ENCODE peak calls at places on chromosomes 3 and 15, in five cellular contexts. One of them, this sample, is unnamed.
A peak's percentile ranks its signal among the peaks of the same experiment; 100 is the strongest.

GRCh38 chr3:4633078-4634004 is 140.2 kb downstream of the ITPR1 start:
- DNase-seq in astrocyte of the spinal cord: peak; percentile 71
- DNase-seq in OCI-LY7: peak; percentile 57
- DNase-seq in GM12865: peak; percentile 58
- DNase-seq in GM06990: peak; percentile 8
- DNase-seq in this sample: peak; percentile 26

GRCh38 chr3:129549006-129549800 is 6.2 kb downstream of the H1-8 start:
- DNase-seq in astrocyte of the spinal cord: peak; percentile 23
- DNase-seq in OCI-LY7: no peak
- DNase-seq in GM12865: no peak
- DNase-seq in GM06990: no peak
- DNase-seq in this sample: no peak

GRCh38 chr15:55897560-55898336 is 95.7 kb downstream of the NEDD4 start:
- DNase-seq in astrocyte of the spinal cord: peak; percentile 52
- DNase-seq in OCI-LY7: peak; percentile 14
- DNase-seq in GM12865: peak; percentile 7
- DNase-seq in GM06990: no peak
- DNase-seq in this sample: no peak

GRCh38 chr15:68204776-68205557 is at the start of gene CALML4:
- DNase-seq in astrocyte of the spinal cord: peak; percentile 33
- DNase-seq in OCI-LY7: no peak
- DNase-seq in GM12865: no peak
- DNase-seq in GM06990: no peak
- DNase-seq in this sample: no peak

GRCh38 chr15:93209690-93210425 is 120.8 kb upstream of the RGMA start:
- DNase-seq in astrocyte of the spinal cord: no peak
- DNase-seq in OCI-LY7: no peak
- DNase-seq in GM12865: no peak
- DNase-seq in GM06990: no peak
- DNase-seq in this sample: no peak

GRCh38 chr3:56775356-56775914 is 26.3 kb downstream of the ARHGEF3 start:
- DNase-seq in astrocyte of the spinal cord: no peak
- DNase-seq in OCI-LY7: no peak
- DNase-seq in GM12865: no peak
- DNase-seq in GM06990: no peak
- DNase-seq in this sample: no peak

GRCh38 chr15:76903251-76903681 is 1.9 kb downstream of the SCAPER start:
- DNase-seq in astrocyte of the spinal cord: peak; percentile 9
- DNase-seq in OCI-LY7: peak; percentile 62
- DNase-seq in GM12865: peak; percentile 38
- DNase-seq in GM06990: no peak
- DNase-seq in this sample: no peak

GRCh38 chr3:72123908-72124441 is 339.0 kb upstream of the PROK2 start:
- DNase-seq in astrocyte of the spinal cord: peak; percentile 90
- DNase-seq in OCI-LY7: no peak
- DNase-seq in GM12865: peak; percentile 80
- DNase-seq in GM06990: peak; percentile 11
- DNase-seq in this sample: no peak

GRCh38 chr3:57826952-57827723 is 71.0 kb downstream of the SLMAP start:
- DNase-seq in astrocyte of the spinal cord: no peak
- DNase-seq in OCI-LY7: no peak
- DNase-seq in GM12865: no peak
- DNase-seq in GM06990: no peak
- DNase-seq in this sample: no peak

GRCh38 chr15:70248116-70249025 is 150.7 kb upstream of the TLE3 start:
- DNase-seq in astrocyte of the spinal cord: no peak
- DNase-seq in OCI-LY7: no peak
- DNase-seq in GM12865: no peak
- DNase-seq in GM06990: no peak
- DNase-seq in this sample: no peak

GRCh38 chr15:100244796-100245495 is 96.8 kb downstream of the ADAMTS17 start:
- DNase-seq in astrocyte of the spinal cord: no peak
- DNase-seq in OCI-LY7: no peak
- DNase-seq in GM12865: no peak
- DNase-seq in GM06990: no peak
- DNase-seq in this sample: no peak

GRCh38 chr15:70050970-70051369 is 46.7 kb downstream of the TLE3 start:
- DNase-seq in astrocyte of the spinal cord: no peak
- DNase-seq in OCI-LY7: no peak
- DNase-seq in GM12865: no peak
- DNase-seq in GM06990: no peak
- DNase-seq in this sample: no peak

GRCh38 chr3:128004661-128005060 is 47.6 kb upstream of the SEC61A1 start:
- DNase-seq in astrocyte of the spinal cord: no peak
- DNase-seq in OCI-LY7: no peak
- DNase-seq in GM12865: no peak
- DNase-seq in GM06990: no peak
- DNase-seq in this sample: no peak

GRCh38 chr15:85403745-85404144 is 23.3 kb downstream of the AKAP13 start:
- DNase-seq in astrocyte of the spinal cord: peak; percentile 48
- DNase-seq in OCI-LY7: no peak
- DNase-seq in GM12865: no peak
- DNase-seq in GM06990: no peak
- DNase-seq in this sample: no peak

GRCh38 chr3:78507196-78507984 is 1260.4 kb downstream of the ROBO1 start:
- DNase-seq in astrocyte of the spinal cord: no peak
- DNase-seq in OCI-LY7: no peak
- DNase-seq in GM12865: no peak
- DNase-seq in GM06990: no peak
- DNase-seq in this sample: no peak

GRCh38 chr3:8319935-8320634 is 181.5 kb upstream of the LMCD1 start:
- DNase-seq in astrocyte of the spinal cord: peak; percentile 65
- DNase-seq in OCI-LY7: no peak
- DNase-seq in GM12865: no peak
- DNase-seq in GM06990: no peak
- DNase-seq in this sample: no peak

GRCh38 chr3:23805228-23805880 is 401 bp upstream of the UBE2E1 start:
- DNase-seq in astrocyte of the spinal cord: peak; percentile 16
- DNase-seq in OCI-LY7: peak; percentile 26
- DNase-seq in GM12865: no peak
- DNase-seq in GM06990: no peak
- DNase-seq in this sample: no peak

GRCh38 chr15:40303576-40303975 is 4.2 kb downstream of the PLCB2 start:
- DNase-seq in astrocyte of the spinal cord: no peak
- DNase-seq in OCI-LY7: no peak
- DNase-seq in GM12865: no peak
- DNase-seq in GM06990: no peak
- DNase-seq in this sample: no peak
- H3K4me3 ChIP-seq in astrocyte of the spinal cord: no peak overlapping the region
- H3K4me3 ChIP-seq in OCI-LY7: no peak overlapping the region
- H3K4me3 ChIP-seq in GM12865: no peak overlapping the region
- H3K4me3 ChIP-seq in GM06990: no peak overlapping the region
- H3K4me3 ChIP-seq in this sample: no peak overlapping the region

DNA sequence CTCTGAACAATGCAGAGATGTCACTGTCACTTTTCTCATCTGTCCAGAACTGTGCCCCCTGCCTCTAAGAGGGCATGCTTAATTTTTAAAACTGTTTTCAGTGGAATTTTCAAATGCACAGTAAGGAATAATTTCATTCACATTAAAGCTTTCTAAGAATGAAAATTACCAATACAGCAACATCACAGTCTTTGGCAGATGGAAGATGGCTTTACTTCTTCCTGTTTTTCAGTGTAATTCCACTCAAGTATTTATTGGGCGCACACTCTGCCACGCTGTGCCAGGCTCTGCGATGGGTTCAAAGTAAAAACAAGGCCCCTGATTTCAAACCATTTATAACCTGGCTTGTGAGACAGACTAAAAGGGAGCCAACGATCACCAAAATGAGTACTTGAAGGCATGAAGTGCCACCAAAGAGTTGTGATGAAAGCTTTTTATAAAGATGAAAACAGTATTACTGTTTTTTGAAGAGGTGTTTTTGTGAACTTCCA is 984 bp upstream of the TOP2B start:
- DNase-seq in astrocyte of the spinal cord: no peak
- DNase-seq in OCI-LY7: peak; percentile 37
- DNase-seq in GM12865: no peak
- DNase-seq in GM06990: no peak
- DNase-seq in this sample: no peak
- H3K4me3 ChIP-seq in astrocyte of the spinal cord: peak overlapping the region; percentile 86
- H3K4me3 ChIP-seq in OCI-LY7: peak overlapping the region; percentile 90
- H3K4me3 ChIP-seq in GM12865: peak overlapping the region; percentile 82
- H3K4me3 ChIP-seq in GM06990: peak overlapping the region; percentile 61
- H3K4me3 ChIP-seq in this sample: peak overlapping the region; percentile 78

GRCh38 chr3:184378650-184379374 is 805 bp upstream of the THPO start:
- DNase-seq in astrocyte of the spinal cord: no peak
- DNase-seq in OCI-LY7: no peak
- DNase-seq in GM12865: no peak
- DNase-seq in GM06990: no peak
- DNase-seq in this sample: no peak

GRCh38 chr3:184377882-184378445 is at the start of gene THPO:
- DNase-seq in astrocyte of the spinal cord: no peak
- DNase-seq in OCI-LY7: no peak
- DNase-seq in GM12865: no peak
- DNase-seq in GM06990: no peak
- DNase-seq in this sample: no peak

GRCh38 chr3:184375747-184376495 is 2.1 kb downstream of the THPO start:
- DNase-seq in astrocyte of the spinal cord: no peak
- DNase-seq in OCI-LY7: no peak
- DNase-seq in GM12865: no peak
- DNase-seq in GM06990: no peak
- DNase-seq in this sample: no peak

GRCh38 chr3:184379375-184380209 is at the start of gene CHRD:
- DNase-seq in astrocyte of the spinal cord: no peak
- DNase-seq in OCI-LY7: no peak
- DNase-seq in GM12865: no peak
- DNase-seq in GM06990: no peak
- DNase-seq in this sample: no peak

GRCh38 chr3:184377374-184377773 is 633 bp downstream of the THPO start:
- DNase-seq in astrocyte of the spinal cord: no peak
- DNase-seq in OCI-LY7: peak; percentile 26
- DNase-seq in GM12865: no peak
- DNase-seq in GM06990: no peak
- DNase-seq in this sample: no peak
- H3K4me3 ChIP-seq in astrocyte of the spinal cord: no peak overlapping the region
- H3K4me3 ChIP-seq in OCI-LY7: no peak overlapping the region
- H3K4me3 ChIP-seq in GM12865: no peak overlapping the region
- H3K4me3 ChIP-seq in GM06990: no peak overlapping the region
- H3K4me3 ChIP-seq in this sample: no peak overlapping the region

GRCh38 chr3:61829301-61830110 is 268.1 kb downstream of the PTPRG start:
- DNase-seq in astrocyte of the spinal cord: no peak
- DNase-seq in OCI-LY7: no peak
- DNase-seq in GM12865: no peak
- DNase-seq in GM06990: no peak
- DNase-seq in this sample: no peak
- H3K4me3 ChIP-seq in astrocyte of the spinal cord: no peak overlapping the region
- H3K4me3 ChIP-seq in OCI-LY7: no peak overlapping the region
- H3K4me3 ChIP-seq in GM12865: no peak overlapping the region
- H3K4me3 ChIP-seq in GM06990: no peak overlapping the region
- H3K4me3 ChIP-seq in this sample: no peak overlapping the region

DNA sequence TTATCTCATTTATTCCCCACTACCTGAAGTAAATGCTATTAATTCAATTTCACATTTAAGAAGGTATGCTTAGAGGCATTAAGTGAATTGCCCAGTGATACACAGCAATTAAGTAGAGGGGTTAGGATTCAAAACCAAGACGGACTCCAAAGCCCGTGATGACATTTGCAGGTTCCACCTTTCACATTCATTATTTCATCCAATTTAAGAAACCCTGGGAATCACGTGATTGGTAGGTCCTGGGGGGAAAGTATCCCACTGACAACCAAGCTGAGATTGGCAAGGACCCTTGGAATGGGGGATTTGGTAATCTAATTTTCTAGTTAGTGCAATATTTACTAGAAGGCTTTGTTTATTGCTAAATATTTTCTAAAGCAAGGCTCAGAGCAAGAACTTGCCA is 1.8 kb downstream of the POMGNT2 start:
- DNase-seq in astrocyte of the spinal cord: no peak
- DNase-seq in OCI-LY7: no peak
- DNase-seq in GM12865: no peak
- DNase-seq in GM06990: no peak
- DNase-seq in this sample: no peak
- H3K4me3 ChIP-seq in astrocyte of the spinal cord: no peak overlapping the region
- H3K4me3 ChIP-seq in OCI-LY7: no peak overlapping the region
- H3K4me3 ChIP-seq in GM12865: no peak overlapping the region
- H3K4me3 ChIP-seq in GM06990: no peak overlapping the region
- H3K4me3 ChIP-seq in this sample: no peak overlapping the region

GRCh38 chr15:36882487-36883108 is 217.8 kb downstream of the MEIS2 start:
- DNase-seq in astrocyte of the spinal cord: no peak
- DNase-seq in OCI-LY7: no peak
- DNase-seq in GM12865: no peak
- DNase-seq in GM06990: no peak
- DNase-seq in this sample: no peak
- H3K4me3 ChIP-seq in astrocyte of the spinal cord: peak overlapping the region; percentile 12
- H3K4me3 ChIP-seq in OCI-LY7: no peak overlapping the region
- H3K4me3 ChIP-seq in GM12865: peak overlapping the region; percentile 4
- H3K4me3 ChIP-seq in GM06990: no peak overlapping the region
- H3K4me3 ChIP-seq in this sample: no peak overlapping the region

DNA sequence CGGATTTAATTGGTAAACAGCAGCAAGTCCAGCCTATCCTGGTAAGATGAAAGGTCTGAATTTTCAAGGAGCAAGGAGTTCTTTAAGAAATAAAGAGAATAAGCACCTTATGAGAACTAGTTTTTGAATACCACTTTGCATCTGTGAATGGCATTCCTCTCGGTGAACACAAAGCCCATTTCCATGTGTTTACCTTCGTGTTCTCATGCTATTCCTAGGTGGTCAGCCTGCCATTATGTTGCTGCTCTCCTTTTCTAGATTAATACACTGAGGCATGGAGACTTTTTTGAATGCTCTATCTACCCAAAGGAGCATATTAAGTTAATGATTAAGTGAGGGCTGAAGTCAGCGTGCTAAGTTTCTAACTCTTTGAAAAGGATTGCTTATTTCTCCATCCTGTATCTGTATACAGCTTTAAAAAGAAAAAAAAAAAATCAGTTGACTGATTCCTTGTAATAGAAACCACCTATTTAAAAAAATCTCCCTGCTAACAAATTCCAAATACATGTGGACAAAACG is 394.5 kb downstream of the MECOM start:
- DNase-seq in astrocyte of the spinal cord: no peak
- DNase-seq in OCI-LY7: no peak
- DNase-seq in GM12865: no peak
- DNase-seq in GM06990: no peak
- DNase-seq in this sample: no peak
- H3K4me3 ChIP-seq in astrocyte of the spinal cord: no peak overlapping the region
- H3K4me3 ChIP-seq in OCI-LY7: no peak overlapping the region
- H3K4me3 ChIP-seq in GM12865: no peak overlapping the region
- H3K4me3 ChIP-seq in GM06990: no peak overlapping the region
- H3K4me3 ChIP-seq in this sample: no peak overlapping the region

DNA sequence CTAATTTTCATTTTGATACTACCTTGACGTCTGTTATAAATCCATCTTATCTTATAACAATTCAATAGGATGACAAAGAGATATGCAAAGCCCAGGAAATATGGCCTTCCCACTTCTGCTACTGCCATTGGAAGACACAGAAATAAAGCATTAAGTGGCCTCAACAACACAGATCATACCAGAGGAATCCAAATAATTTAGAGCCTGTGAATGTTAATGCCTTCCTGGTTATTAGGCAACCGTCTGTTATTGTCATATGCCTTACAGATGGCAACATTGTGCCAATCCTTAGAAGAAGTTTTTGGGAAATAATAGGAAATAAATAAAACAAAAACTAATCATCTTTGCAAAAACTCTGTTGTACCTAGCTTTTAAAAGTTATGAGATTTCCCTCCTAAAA is 704.6 kb upstream of the CFAP20DC start:
- DNase-seq in astrocyte of the spinal cord: no peak
- DNase-seq in OCI-LY7: no peak
- DNase-seq in GM12865: no peak
- DNase-seq in GM06990: no peak
- DNase-seq in this sample: no peak
- H3K4me3 ChIP-seq in astrocyte of the spinal cord: no peak overlapping the region
- H3K4me3 ChIP-seq in OCI-LY7: no peak overlapping the region
- H3K4me3 ChIP-seq in GM12865: no peak overlapping the region
- H3K4me3 ChIP-seq in GM06990: no peak overlapping the region
- H3K4me3 ChIP-seq in this sample: no peak overlapping the region

GRCh38 chr3:49413338-49413734 is 1.1 kb downstream of the TCTA start:
- DNase-seq in astrocyte of the spinal cord: no peak
- DNase-seq in OCI-LY7: no peak
- DNase-seq in GM12865: no peak
- DNase-seq in GM06990: no peak
- DNase-seq in this sample: no peak
- H3K4me3 ChIP-seq in astrocyte of the spinal cord: peak overlapping the region; percentile 67
- H3K4me3 ChIP-seq in OCI-LY7: peak overlapping the region; percentile 91
- H3K4me3 ChIP-seq in GM12865: peak overlapping the region; percentile 65
- H3K4me3 ChIP-seq in GM06990: peak overlapping the region; percentile 93
- H3K4me3 ChIP-seq in this sample: peak overlapping the region; percentile 77